ENCODE peak calls at places on chromosome 9, in six cellular contexts. A is HT1080, L is G401, M is HS-5, K is NCI-H2081, P is A549. D is an unnamed sample.
A peak's percentile ranks its signal among the peaks of the same experiment; 100 is the strongest.

GRCh38 chr9:115855458-115856133 is 298.0 kb upstream of the PAPPA start:
- DNase-seq in A (no peak), L (no peak), M (no peak), K (no peak), P (no peak), D (no peak)

GRCh38 chr9:101514056-101514455 is 19.6 kb upstream of the RNF20 start:
- DNase-seq in A (no peak), L (no peak), M (peak; percentile 50), K (no peak), P (no peak), D (no peak)

GRCh38 chr9:109264865-109265532 is 55.9 kb downstream of the EPB41L4B start:
- DNase-seq in A (no peak), L (no peak), M (no peak), K (no peak), P (no peak), D (no peak)

GRCh38 chr9:136806067-136806466 is 1.7 kb upstream of the RABL6 start:
- DNase-seq in A (no peak), L (no peak), M (no peak), K (no peak), P (no peak), D (no peak)

GRCh38 chr9:133727277-133727875 is 10.8 kb downstream of the SARDH start:
- DNase-seq in A (no peak), L (no peak), M (no peak), K (no peak), P (no peak), D (no peak)

GRCh38 chr9:109114670-109115069 is 5.1 kb downstream of the TMEM245 start:
- DNase-seq in A (no peak), L (no peak), M (no peak), K (no peak), P (no peak), D (peak; percentile 44)

GRCh38 chr9:127910613-127911205 is 6.1 kb downstream of the ST6GALNAC4 start:
- DNase-seq in A (peak; percentile 37), L (peak; percentile 85), M (no peak), K (no peak), P (peak; percentile 64), D (peak; percentile 69)

GRCh38 chr9:84893360-84894128 is 224.0 kb downstream of the NTRK2 start:
- DNase-seq in A (no peak), L (no peak), M (no peak), K (peak; percentile 13), P (no peak), D (no peak)

GRCh38 chr9:115517335-115518075 is 399.5 kb upstream of the TNC start:
- DNase-seq in A (no peak), L (no peak), M (no peak), K (no peak), P (no peak), D (no peak)

GRCh38 chr9:132672413-132672690 is 2.1 kb downstream of the GTF3C4 start:
- DNase-seq in A (peak; percentile 40), L (no peak), M (no peak), K (no peak), P (peak; percentile 12), D (peak; percentile 80)

GRCh38 chr9:89597711-89598707 is 6.8 kb upstream of the GADD45G start:
- DNase-seq in A (peak; percentile 44), L (peak; percentile 87), M (no peak), K (peak; percentile 69), P (peak; percentile 66), D (peak; percentile 74)

GRCh38 chr9:18857769-18858168 is 175.2 kb downstream of the SAXO1 start:
- DNase-seq in A (peak; percentile 5), L (no peak), M (peak; percentile 34), K (no peak), P (no peak), D (peak; percentile 2)

GRCh38 chr9:27033815-27034403 is 28.4 kb upstream of the LRRC19 start:
- DNase-seq in A (peak; percentile 39), L (peak; percentile 44), M (peak; percentile 13), K (peak; percentile 52), P (peak; percentile 50), D (peak; percentile 61)

GRCh38 chr9:110602281-110602680 is 22.7 kb upstream of the SVEP1 start:
- DNase-seq in A (peak; percentile 54), L (no peak), M (no peak), K (no peak), P (no peak), D (no peak)

GRCh38 chr9:129489838-129490582 is 130.9 kb downstream of the C9orf50 start:
- DNase-seq in A (no peak), L (no peak), M (no peak), K (no peak), P (peak; percentile 68), D (peak; percentile 56)

GRCh38 chr9:32707326-32707725 is 71.9 kb upstream of the TAF1L start:
- DNase-seq in A (no peak), L (no peak), M (no peak), K (no peak), P (no peak), D (no peak)

GRCh38 chr9:7481570-7481969 is 318.0 kb downstream of the DMAC1 start:
- DNase-seq in A (no peak), L (no peak), M (no peak), K (no peak), P (no peak), D (no peak)

GRCh38 chr9:83508072-83508471 is 30.1 kb downstream of the FRMD3 start:
- DNase-seq in A (peak; percentile 32), L (no peak), M (no peak), K (no peak), P (no peak), D (no peak)

GRCh38 chr9:90124961-90125360 is 517.7 kb downstream of the DIRAS2 start:
- DNase-seq in A (no peak), L (no peak), M (peak; percentile 43), K (peak; percentile 43), P (no peak), D (no peak)

GRCh38 chr9:128027166-128027539 is 40.0 kb downstream of the NAIF1 start:
- DNase-seq in A (no peak), L (no peak), M (no peak), K (no peak), P (no peak), D (no peak)

GRCh38 chr9:29750062-29750461 is 2176.8 kb upstream of the C9orf72 start:
- DNase-seq in A (peak; percentile 72), L (no peak), M (peak; percentile 60), K (no peak), P (no peak), D (no peak)

GRCh38 chr9:89591291-89592200 is 13.3 kb upstream of the GADD45G start:
- DNase-seq in A (no peak), L (no peak), M (no peak), K (no peak), P (no peak), D (no peak)

GRCh38 chr9:96246267-96246671 is 55.7 kb downstream of the HSD17B3 start:
- DNase-seq in A (no peak), L (no peak), M (no peak), K (no peak), P (no peak), D (no peak)

GRCh38 chr9:84670106-84670800 is 724 bp downstream of the NTRK2 start:
- DNase-seq in A (no peak), L (peak; percentile 83), M (no peak), K (no peak), P (no peak), D (no peak)

GRCh38 chr9:6672118-6672517 is 26.6 kb upstream of the GLDC start:
- DNase-seq in A (no peak), L (no peak), M (no peak), K (no peak), P (no peak), D (no peak)

GRCh38 chr9:111287127-111287526 is 42.9 kb downstream of the OR2K2 start:
- DNase-seq in A (peak; percentile 61), L (no peak), M (peak; percentile 75), K (no peak), P (peak; percentile 6), D (peak; percentile 23)

GRCh38 chr9:128575469-128575868 is 23.1 kb downstream of the SPTAN1 start:
- DNase-seq in A (no peak), L (no peak), M (no peak), K (no peak), P (no peak), D (no peak)

GRCh38 chr9:125239631-125240597 is 1.2 kb downstream of the HSPA5 start:
- DNase-seq in A (no peak), L (no peak), M (no peak), K (no peak), P (no peak), D (no peak)

D was measured in RKO.